ENCODE peak calls at places on chromosomes 7 and 10, in five cellular contexts. F is uterus, A is astrocyte of the spinal cord, B is mammary epithelial cell, E is tibial artery. M is an unnamed sample.

GRCh38 chr10:115706482-115707076 is 566.4 kb downstream of the GFRA1 start:
- DNase-seq in F (no peak), A (peak; percentile 52), B (peak; percentile 1), E (no peak), M (no peak)

GRCh38 chr7:130732980-130733865 is 784 bp downstream of the KLF14 start:
- DNase-seq in F (peak; percentile 15), A (no peak), B (no peak), E (no peak), M (no peak)

GRCh38 chr10:129761981-129762956 is 201.8 kb downstream of the EBF3 start:
- DNase-seq in F (no peak), A (no peak), B (no peak), E (peak; percentile 21), M (no peak)

GRCh38 chr7:1927942-1928341 is 257.9 kb downstream of the ELFN1 start:
- DNase-seq in F (no peak), A (no peak), B (no peak), E (no peak), M (no peak)

GRCh38 chr7:66043681-66044497 is 31.7 kb upstream of the ASL start:
- DNase-seq in F (peak; percentile 23), A (no peak), B (no peak), E (no peak), M (no peak)

GRCh38 chr10:100881552-100882250 is 31.1 kb upstream of the SLF2 start:
- DNase-seq in F (no peak), A (no peak), B (no peak), E (no peak), M (no peak)

GRCh38 chr7:97499204-97499603 is 232.7 kb upstream of the TAC1 start:
- DNase-seq in F (no peak), A (no peak), B (peak; percentile 10), E (no peak), M (no peak)

GRCh38 chr10:94641480-94641879 is 42.0 kb upstream of the CYP2C18 start:
- DNase-seq in F (no peak), A (no peak), B (no peak), E (no peak), M (no peak)

GRCh38 chr10:48451969-48452878 is 145.7 kb downstream of the MAPK8 start:
- DNase-seq in F (no peak), A (no peak), B (no peak), E (no peak), M (no peak)

GRCh38 chr10:96873756-96874467 is 41.8 kb downstream of the LCOR start:
- DNase-seq in F (no peak), A (no peak), B (no peak), E (no peak), M (no peak)

GRCh38 chr7:156178214-156178613 is 366.0 kb upstream of the SHH start:
- DNase-seq in F (no peak), A (no peak), B (no peak), E (peak; percentile 27), M (no peak)

GRCh38 chr10:132294196-132294520 is 13.6 kb downstream of the STK32C start:
- DNase-seq in F (no peak), A (no peak), B (no peak), E (peak; percentile 27), M (no peak)

GRCh38 chr10:3401491-3401938 is 228.9 kb upstream of the PITRM1 start:
- DNase-seq in F (no peak), A (peak; percentile 42), B (no peak), E (no peak), M (no peak)

GRCh38 chr7:137944168-137944567 is 57.7 kb downstream of the CREB3L2 start:
- DNase-seq in F (no peak), A (peak; percentile 93), B (no peak), E (no peak), M (peak; percentile 47)

GRCh38 chr10:99906470-99906869 is 103.3 kb downstream of the DNMBP start:
- DNase-seq in F (peak; percentile 23), A (peak; percentile 96), B (peak; percentile 96), E (no peak), M (peak; percentile 37)

GRCh38 chr7:1678070-1678543 is 8.0 kb downstream of the ELFN1 start:
- DNase-seq in F (no peak), A (no peak), B (no peak), E (no peak), M (no peak)

GRCh38 chr10:23155166-23155565 is 36.9 kb upstream of the PTF1A start:
- DNase-seq in F (no peak), A (no peak), B (no peak), E (no peak), M (no peak)

GRCh38 chr7:128398016-128398840 is 11.6 kb downstream of the IMPDH1 start:
- DNase-seq in F (peak; percentile 57), A (peak; percentile 39), B (no peak), E (no peak), M (no peak)

GRCh38 chr10:69272620-69273019 is 5.7 kb upstream of the HK1 start:
- DNase-seq in F (no peak), A (no peak), B (no peak), E (no peak), M (no peak)

GRCh38 chr7:42982604-42983115 is 50.5 kb downstream of the MRPL32 start:
- DNase-seq in F (no peak), A (no peak), B (no peak), E (no peak), M (no peak)

GRCh38 chr10:112366992-112367391 is 6.9 kb upstream of the ACSL5 start:
- DNase-seq in F (no peak), A (no peak), B (no peak), E (no peak), M (no peak)

GRCh38 chr10:109732254-109732653 is 191.1 kb downstream of the XPNPEP1 start:
- DNase-seq in F (no peak), A (no peak), B (no peak), E (no peak), M (no peak)

GRCh38 chr7:147015999-147016398 is 899.4 kb downstream of the CNTNAP2 start:
- DNase-seq in F (no peak), A (no peak), B (no peak), E (no peak), M (no peak)

GRCh38 chr7:55174856-55175255 is 156.0 kb downstream of the EGFR start:
- DNase-seq in F (no peak), A (no peak), B (no peak), E (no peak), M (no peak)

GRCh38 chr7:157309990-157310668 is 26.7 kb upstream of the DNAJB6 start:
- DNase-seq in F (no peak), A (peak; percentile 95), B (peak; percentile 98), E (no peak), M (peak; percentile 68)

GRCh38 chr10:15801641-15802040 is 58.7 kb downstream of the MINDY3 start:
- DNase-seq in F (no peak), A (no peak), B (no peak), E (no peak), M (no peak)

GRCh38 chr10:3231951-3232730 is 59.6 kb upstream of the PITRM1 start:
- DNase-seq in F (no peak), A (peak; percentile 80), B (no peak), E (no peak), M (no peak)

GRCh38 chr10:22479419-22479818 is 134.1 kb downstream of the SPAG6 start:
- DNase-seq in F (no peak), A (no peak), B (no peak), E (no peak), M (no peak)

GRCh38 chr10:6195891-6196290 is 6.8 kb upstream of the PFKFB3 start:
- DNase-seq in F (peak; percentile 51), A (peak; percentile 42), B (no peak), E (peak; percentile 90), M (no peak)
- H3K4me3 ChIP-seq in F (no peak overlapping the region), A (no peak overlapping the region), B (no peak overlapping the region), E (no peak overlapping the region), M (no peak overlapping the region)

GRCh38 chr7:99709260-99709659 is 25.7 kb downstream of the CYP3A7 start:
- DNase-seq in F (no peak), A (no peak), B (no peak), E (no peak), M (no peak)
- H3K4me3 ChIP-seq in F (no peak overlapping the region), A (no peak overlapping the region), B (no peak overlapping the region), E (no peak overlapping the region), M (no peak overlapping the region)

DNA sequence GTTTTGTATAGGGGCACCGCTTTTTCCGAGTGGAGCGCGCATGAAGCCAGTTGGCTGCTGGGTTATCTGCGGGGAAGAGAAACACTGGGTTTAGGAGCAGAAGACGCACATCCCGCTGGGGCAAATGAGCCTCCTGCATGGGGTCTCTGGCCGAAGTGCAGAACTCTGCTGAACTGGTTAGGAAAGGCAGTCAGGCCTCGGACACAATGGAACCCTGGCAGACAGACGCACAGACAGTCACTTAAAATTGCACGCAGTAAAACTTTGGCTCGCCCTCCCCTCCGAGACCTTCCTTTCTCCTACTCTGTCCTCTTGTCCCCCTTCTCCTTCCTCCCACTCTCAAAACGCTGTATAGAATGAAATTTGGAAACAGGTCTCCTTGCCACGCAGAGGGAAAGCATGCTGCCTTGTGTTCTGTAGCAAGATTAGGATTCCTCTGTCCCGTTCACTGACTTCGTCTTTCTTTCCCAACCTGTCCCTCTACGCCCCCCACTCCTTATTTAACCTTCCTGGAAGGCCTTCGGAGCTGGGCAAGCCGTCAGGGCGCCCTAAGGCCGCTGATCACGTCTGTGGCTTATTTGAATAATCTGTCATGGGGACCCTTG is 1.5 kb downstream of the HOXA9 start:
- DNase-seq in F (no peak), A (no peak), B (peak; percentile 27), E (peak; percentile 61), M (no peak)
- H3K4me3 ChIP-seq in F (peak overlapping the region; percentile 66), A (peak overlapping the region; percentile 47), B (peak overlapping the region; percentile 35), E (peak overlapping the region; percentile 68), M (peak overlapping the region; percentile 78)

DNA sequence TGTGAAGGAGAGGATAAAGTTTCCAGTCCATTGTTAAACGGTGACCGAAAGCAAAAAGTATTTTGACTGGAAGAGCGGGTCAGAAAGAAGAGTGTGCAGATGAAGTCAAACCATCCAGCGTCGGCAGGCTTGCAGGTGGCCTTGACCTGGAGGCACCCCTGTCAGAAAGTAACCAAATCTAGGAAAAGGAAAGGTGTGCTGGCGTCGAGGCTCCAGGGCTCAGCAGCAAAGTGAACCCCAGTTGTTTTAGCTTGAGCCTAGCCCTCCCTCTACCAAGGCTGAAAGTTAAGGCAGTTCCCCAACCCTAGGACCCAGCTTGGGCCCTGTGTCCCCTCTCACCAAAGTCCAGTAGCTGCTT is 512 bp downstream of the PDK4 start:
- DNase-seq in F (no peak), A (no peak), B (no peak), E (no peak), M (no peak)
- H3K4me3 ChIP-seq in F (peak overlapping the region; percentile 95), A (peak overlapping the region; percentile 56), B (no peak overlapping the region), E (peak overlapping the region; percentile 89), M (peak overlapping the region; percentile 41)

DNA sequence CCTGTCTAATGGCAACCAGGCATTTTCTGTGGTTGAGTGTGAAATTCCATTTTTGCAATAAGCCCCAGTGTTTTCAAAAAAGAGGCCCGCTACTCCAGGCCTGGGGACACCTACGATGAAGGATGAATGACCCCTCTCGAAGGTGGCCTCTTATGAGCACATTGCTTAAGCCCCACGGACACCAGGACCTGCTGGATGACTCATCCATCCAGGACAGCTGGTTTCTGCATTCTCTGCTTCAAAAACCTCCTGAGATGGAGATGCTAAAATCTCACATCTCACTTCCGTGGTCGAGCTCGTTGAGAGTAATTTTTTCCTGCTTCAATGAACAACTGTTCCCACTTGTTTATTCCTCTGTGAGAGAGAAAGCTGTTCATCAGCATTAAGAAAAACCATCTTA is 150.2 kb upstream of the FZD8 start:
- DNase-seq in F (no peak), A (no peak), B (no peak), E (no peak), M (no peak)
- H3K4me3 ChIP-seq in F (no peak overlapping the region), A (no peak overlapping the region), B (no peak overlapping the region), E (no peak overlapping the region), M (no peak overlapping the region)

M was measured in skeletal muscle cell.